ENCODE peak calls at places on chromosomes 16 and 17, in nine cellular contexts. One of them, this sample, is unnamed.

GRCh38 chr17:67474081-67474661 is 97.1 kb downstream of the PITPNC1 start:
- DNase-seq in mammary epithelial cell: no peak
- DNase-seq in GM10248: no peak
- DNase-seq in glutamatergic neuron: no peak
- DNase-seq in dorsolateral prefrontal cortex: no peak
- DNase-seq in choroid plexus epithelial cell: peak
- DNase-seq in Calu3: no peak
- DNase-seq in GM12878: no peak
- DNase-seq in endothelial cell: no peak
- DNase-seq in this sample: no peak

GRCh38 chr17:7897773-7898172 is 9.2 kb downstream of the CHD3 start:
- DNase-seq in mammary epithelial cell: peak
- DNase-seq in GM10248: no peak
- DNase-seq in glutamatergic neuron: no peak
- DNase-seq in dorsolateral prefrontal cortex: no peak
- DNase-seq in choroid plexus epithelial cell: peak
- DNase-seq in Calu3: no peak
- DNase-seq in GM12878: no peak
- DNase-seq in endothelial cell: no peak
- DNase-seq in this sample: no peak

GRCh38 chr16:1379863-1380174 is 28.1 kb downstream of the GNPTG start:
- DNase-seq in mammary epithelial cell: no peak
- DNase-seq in GM10248: no peak
- DNase-seq in glutamatergic neuron: no peak
- DNase-seq in dorsolateral prefrontal cortex: no peak
- DNase-seq in choroid plexus epithelial cell: no peak
- DNase-seq in Calu3: peak
- DNase-seq in GM12878: no peak
- DNase-seq in endothelial cell: no peak
- DNase-seq in this sample: no peak

GRCh38 chr17:50028207-50029120 is 27.4 kb upstream of the ITGA3 start:
- DNase-seq in mammary epithelial cell: peak
- DNase-seq in GM10248: no peak
- DNase-seq in glutamatergic neuron: no peak
- DNase-seq in dorsolateral prefrontal cortex: no peak
- DNase-seq in choroid plexus epithelial cell: peak
- DNase-seq in Calu3: peak
- DNase-seq in GM12878: no peak
- DNase-seq in endothelial cell: peak
- DNase-seq in this sample: peak

GRCh38 chr16:8853611-8854010 is 15.2 kb downstream of the CARHSP1 start:
- DNase-seq in mammary epithelial cell: no peak
- DNase-seq in GM10248: no peak
- DNase-seq in glutamatergic neuron: no peak
- DNase-seq in dorsolateral prefrontal cortex: no peak
- DNase-seq in choroid plexus epithelial cell: peak
- DNase-seq in Calu3: no peak
- DNase-seq in GM12878: no peak
- DNase-seq in endothelial cell: no peak
- DNase-seq in this sample: no peak

GRCh38 chr17:80259642-80260535 is 763 bp upstream of the RNF213 start:
- DNase-seq in mammary epithelial cell: peak
- DNase-seq in GM10248: peak
- DNase-seq in glutamatergic neuron: peak
- DNase-seq in dorsolateral prefrontal cortex: peak
- DNase-seq in choroid plexus epithelial cell: peak
- DNase-seq in Calu3: peak
- DNase-seq in GM12878: no peak
- DNase-seq in endothelial cell: peak
- DNase-seq in this sample: no peak

GRCh38 chr17:51188321-51188853 is 22.2 kb downstream of the NME2 start:
- DNase-seq in mammary epithelial cell: no peak
- DNase-seq in GM10248: no peak
- DNase-seq in glutamatergic neuron: no peak
- DNase-seq in dorsolateral prefrontal cortex: no peak
- DNase-seq in choroid plexus epithelial cell: no peak
- DNase-seq in Calu3: no peak
- DNase-seq in GM12878: no peak
- DNase-seq in endothelial cell: no peak
- DNase-seq in this sample: no peak

GRCh38 chr17:63917646-63918045 is 993 bp downstream of the GH1 start:
- DNase-seq in mammary epithelial cell: no peak
- DNase-seq in GM10248: no peak
- DNase-seq in glutamatergic neuron: no peak
- DNase-seq in dorsolateral prefrontal cortex: no peak
- DNase-seq in choroid plexus epithelial cell: no peak
- DNase-seq in Calu3: no peak
- DNase-seq in GM12878: no peak
- DNase-seq in endothelial cell: no peak
- DNase-seq in this sample: no peak

GRCh38 chr17:76736349-76737081 is 616 bp downstream of the SRSF2 start:
- DNase-seq in mammary epithelial cell: peak
- DNase-seq in GM10248: peak
- DNase-seq in glutamatergic neuron: peak
- DNase-seq in dorsolateral prefrontal cortex: peak
- DNase-seq in choroid plexus epithelial cell: peak
- DNase-seq in Calu3: peak
- DNase-seq in GM12878: no peak
- DNase-seq in endothelial cell: peak
- DNase-seq in this sample: peak

GRCh38 chr16:57224651-57225335 is 20.3 kb upstream of the ARL2BP start:
- DNase-seq in mammary epithelial cell: no peak
- DNase-seq in GM10248: no peak
- DNase-seq in glutamatergic neuron: no peak
- DNase-seq in dorsolateral prefrontal cortex: no peak
- DNase-seq in choroid plexus epithelial cell: no peak
- DNase-seq in Calu3: no peak
- DNase-seq in GM12878: no peak
- DNase-seq in endothelial cell: no peak
- DNase-seq in this sample: no peak

GRCh38 chr16:85637808-85638186 is 24.7 kb downstream of the GSE1 start:
- DNase-seq in mammary epithelial cell: no peak
- DNase-seq in GM10248: no peak
- DNase-seq in glutamatergic neuron: no peak
- DNase-seq in dorsolateral prefrontal cortex: no peak
- DNase-seq in choroid plexus epithelial cell: no peak
- DNase-seq in Calu3: no peak
- DNase-seq in GM12878: no peak
- DNase-seq in endothelial cell: no peak
- DNase-seq in this sample: no peak

GRCh38 chr16:57899771-57900661 is 70.9 kb downstream of the CNGB1 start:
- DNase-seq in mammary epithelial cell: peak
- DNase-seq in GM10248: peak
- DNase-seq in glutamatergic neuron: peak
- DNase-seq in dorsolateral prefrontal cortex: peak
- DNase-seq in choroid plexus epithelial cell: peak
- DNase-seq in Calu3: peak
- DNase-seq in GM12878: no peak
- DNase-seq in endothelial cell: peak
- DNase-seq in this sample: no peak

GRCh38 chr16:3861808-3862451 is 18.6 kb downstream of the CREBBP start:
- DNase-seq in mammary epithelial cell: no peak
- DNase-seq in GM10248: no peak
- DNase-seq in glutamatergic neuron: no peak
- DNase-seq in dorsolateral prefrontal cortex: no peak
- DNase-seq in choroid plexus epithelial cell: no peak
- DNase-seq in Calu3: no peak
- DNase-seq in GM12878: no peak
- DNase-seq in endothelial cell: no peak
- DNase-seq in this sample: peak

GRCh38 chr16:85851034-85851780 is 47.8 kb upstream of the IRF8 start:
- DNase-seq in mammary epithelial cell: no peak
- DNase-seq in GM10248: no peak
- DNase-seq in glutamatergic neuron: no peak
- DNase-seq in dorsolateral prefrontal cortex: no peak
- DNase-seq in choroid plexus epithelial cell: no peak
- DNase-seq in Calu3: no peak
- DNase-seq in GM12878: no peak
- DNase-seq in endothelial cell: no peak
- DNase-seq in this sample: no peak

DNA sequence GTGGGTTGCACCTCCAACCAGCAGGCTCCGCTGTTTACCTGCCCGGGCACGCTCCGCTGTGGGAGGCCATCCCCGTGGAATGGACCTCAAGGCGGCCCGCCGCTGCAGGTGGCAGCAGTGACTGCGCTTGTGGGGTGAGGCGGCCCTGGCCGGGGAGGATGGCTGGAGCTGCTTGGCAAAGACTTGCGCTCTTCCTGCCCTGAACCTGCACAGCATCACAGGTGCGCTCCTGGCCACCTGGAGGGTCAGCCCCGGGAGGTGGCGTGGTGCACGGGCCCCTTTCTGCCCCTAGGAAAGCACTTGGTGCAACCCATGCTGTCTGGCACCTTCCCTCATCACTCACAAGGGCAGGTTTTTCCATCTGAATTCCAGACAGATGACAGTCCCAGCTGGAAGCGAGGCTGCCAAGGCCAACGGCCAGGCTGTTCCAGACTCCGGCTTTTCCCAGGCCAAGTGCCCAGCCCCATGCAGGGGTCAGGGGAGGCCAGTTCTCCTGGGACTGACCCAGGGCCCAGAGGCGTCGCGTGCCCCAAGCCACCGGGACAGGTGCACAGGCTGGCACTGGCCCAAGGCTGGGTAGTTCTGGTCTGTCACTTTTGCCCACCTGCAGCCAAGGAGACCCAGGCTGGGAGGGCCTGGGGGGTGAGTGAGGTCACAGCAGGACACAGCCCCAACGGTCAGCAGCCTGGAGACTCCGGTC is 13.3 kb downstream of the UTS2R start:
- DNase-seq in mammary epithelial cell: peak
- DNase-seq in GM10248: no peak
- DNase-seq in glutamatergic neuron: peak
- DNase-seq in dorsolateral prefrontal cortex: no peak
- DNase-seq in choroid plexus epithelial cell: no peak
- DNase-seq in Calu3: peak
- DNase-seq in GM12878: no peak
- DNase-seq in endothelial cell: no peak
- DNase-seq in this sample: no peak
- TF ChIP-seq CTCF in mammary epithelial cell: peak
- TF ChIP-seq CTCF in GM10248: no peak
- TF ChIP-seq CTCF in glutamatergic neuron: no peak
- TF ChIP-seq CTCF in dorsolateral prefrontal cortex: no peak
- TF ChIP-seq CTCF in choroid plexus epithelial cell: no peak
- TF ChIP-seq CTCF in Calu3: peak
- TF ChIP-seq CTCF in GM12878: no peak
- TF ChIP-seq CTCF in endothelial cell: no peak
- TF ChIP-seq CTCF in this sample: no peak

DNA sequence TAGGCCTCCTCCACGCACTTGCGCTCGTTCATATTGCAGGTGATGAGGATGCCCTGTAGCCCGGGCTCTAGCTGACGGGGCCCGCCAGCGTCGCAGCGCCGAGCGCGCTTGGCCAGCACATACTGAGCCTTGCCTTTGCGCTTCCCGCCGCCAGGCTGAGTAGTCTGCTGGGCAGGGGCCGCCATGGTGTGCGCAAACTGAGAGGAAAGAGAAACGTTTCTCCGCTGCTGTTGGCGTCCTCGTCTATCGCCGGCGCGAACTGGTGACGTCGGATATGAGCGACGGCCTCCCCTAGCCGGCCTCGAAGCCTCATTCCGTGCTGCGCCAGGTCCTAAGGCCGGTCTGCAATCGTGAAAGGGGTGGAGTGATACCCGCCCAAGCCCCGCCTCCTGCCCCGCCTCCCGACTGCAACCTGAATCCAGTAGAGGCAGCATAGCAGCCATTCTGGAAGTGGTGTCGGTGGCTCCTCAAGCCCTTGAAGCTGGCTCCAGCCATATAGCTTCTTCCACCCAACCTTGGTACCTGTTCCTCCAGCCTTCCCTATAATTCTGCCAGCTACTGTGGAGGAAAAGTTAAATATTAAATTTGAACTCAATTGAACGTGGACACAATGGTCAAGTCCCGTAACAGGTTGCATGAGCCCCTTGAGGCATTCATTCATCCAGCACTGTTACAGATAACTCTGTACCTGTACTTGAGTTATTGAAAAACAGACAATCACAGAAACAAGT is at the start of gene THUMPD1:
- DNase-seq in mammary epithelial cell: peak
- DNase-seq in GM10248: peak
- DNase-seq in glutamatergic neuron: peak
- DNase-seq in dorsolateral prefrontal cortex: peak
- DNase-seq in choroid plexus epithelial cell: peak
- DNase-seq in Calu3: peak
- DNase-seq in GM12878: peak
- DNase-seq in endothelial cell: peak
- DNase-seq in this sample: peak
- TF ChIP-seq CTCF in mammary epithelial cell: no peak
- TF ChIP-seq CTCF in GM10248: no peak
- TF ChIP-seq CTCF in glutamatergic neuron: no peak
- TF ChIP-seq CTCF in dorsolateral prefrontal cortex: peak
- TF ChIP-seq CTCF in choroid plexus epithelial cell: peak
- TF ChIP-seq CTCF in Calu3: no peak
- TF ChIP-seq CTCF in GM12878: peak
- TF ChIP-seq CTCF in endothelial cell: no peak
- TF ChIP-seq CTCF in this sample: no peak

DNA sequence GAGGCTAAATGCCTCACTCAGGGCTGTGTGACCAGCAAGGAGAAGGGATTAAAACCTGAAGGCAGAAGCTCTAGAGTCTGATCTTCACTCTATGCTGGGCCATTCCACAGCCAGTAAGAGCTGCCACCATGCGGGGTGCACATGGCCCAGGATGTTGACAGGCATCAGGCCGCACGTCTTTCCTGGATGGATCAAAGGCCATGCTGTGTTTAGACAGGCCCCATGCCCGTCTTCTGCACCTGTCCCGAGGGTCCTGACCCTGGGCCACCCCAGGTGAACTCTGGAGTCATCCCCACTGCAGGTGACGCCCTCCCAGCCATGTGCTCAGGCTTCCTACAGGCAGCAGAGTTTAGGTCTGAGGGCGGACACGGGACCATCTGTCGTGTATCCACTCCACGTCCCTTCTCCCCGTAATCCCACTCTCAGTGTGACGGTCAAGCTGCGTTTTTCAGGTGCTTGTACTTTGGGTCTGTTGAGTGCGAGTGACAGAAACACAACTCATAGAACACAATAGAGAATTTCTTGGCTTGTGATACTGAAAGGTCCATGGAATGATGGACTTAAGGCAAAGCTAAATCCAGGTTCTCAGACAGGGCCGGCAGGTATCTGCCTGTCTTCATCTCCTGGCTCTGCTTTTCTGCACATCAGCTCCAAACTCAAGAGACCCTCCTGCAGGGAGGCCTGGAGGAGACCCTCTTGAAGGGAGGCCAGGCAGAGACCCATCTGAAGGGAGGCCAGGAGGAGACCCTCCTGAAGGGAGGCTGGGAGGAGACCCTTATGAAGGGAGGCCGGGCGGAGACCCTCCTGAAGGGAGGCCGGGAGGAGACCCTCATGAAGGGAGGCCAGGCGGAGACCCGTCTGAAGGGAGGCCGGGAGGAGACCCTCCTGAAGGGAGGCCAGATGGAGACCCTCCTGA is 13.2 kb downstream of the ZNF469 start:
- DNase-seq in mammary epithelial cell: no peak
- DNase-seq in GM10248: no peak
- DNase-seq in glutamatergic neuron: no peak
- DNase-seq in dorsolateral prefrontal cortex: no peak
- DNase-seq in choroid plexus epithelial cell: no peak
- DNase-seq in Calu3: no peak
- DNase-seq in GM12878: no peak
- DNase-seq in endothelial cell: no peak
- DNase-seq in this sample: no peak
- TF ChIP-seq CTCF in mammary epithelial cell: no peak
- TF ChIP-seq CTCF in GM10248: no peak
- TF ChIP-seq CTCF in glutamatergic neuron: no peak
- TF ChIP-seq CTCF in dorsolateral prefrontal cortex: no peak
- TF ChIP-seq CTCF in choroid plexus epithelial cell: no peak
- TF ChIP-seq CTCF in Calu3: no peak
- TF ChIP-seq CTCF in GM12878: no peak
- TF ChIP-seq CTCF in endothelial cell: no peak
- TF ChIP-seq CTCF in this sample: no peak

GRCh38 chr17:17121162-17121561 is 78.9 kb downstream of the MPRIP start:
- DNase-seq in mammary epithelial cell: no peak
- DNase-seq in GM10248: no peak
- DNase-seq in glutamatergic neuron: no peak
- DNase-seq in dorsolateral prefrontal cortex: no peak
- DNase-seq in choroid plexus epithelial cell: no peak
- DNase-seq in Calu3: no peak
- DNase-seq in GM12878: no peak
- DNase-seq in endothelial cell: no peak
- DNase-seq in this sample: no peak
- TF ChIP-seq CTCF in mammary epithelial cell: no peak
- TF ChIP-seq CTCF in GM10248: no peak
- TF ChIP-seq CTCF in glutamatergic neuron: no peak
- TF ChIP-seq CTCF in dorsolateral prefrontal cortex: no peak
- TF ChIP-seq CTCF in choroid plexus epithelial cell: peak
- TF ChIP-seq CTCF in Calu3: no peak
- TF ChIP-seq CTCF in GM12878: no peak
- TF ChIP-seq CTCF in endothelial cell: no peak
- TF ChIP-seq CTCF in this sample: no peak

This sample was measured in CD14-positive monocyte.